ENCODE peak calls at places on chromosome 18, in eight cellular contexts. E is NCI-H1417, B is NCI-H1105 treated with DMSO at 0.1 percent for 48 hours, I is mesendoderm, J is EL, L is fibroblast of the conjunctiva, A is activated T-helper 1 cell treated with Interleukin-2 at 50 U/mL for 16 hours, K is left lobe of liver. T is an unnamed sample.

GRCh38 chr18:49168970-49169619 is 218.3 kb upstream of the SMAD7 start:
- DNase-seq in E (peak), B (no peak), I (no peak), J (no peak), L (no peak), A (no peak), K (no peak), T (no peak)

GRCh38 chr18:36095936-36096519 is 28.7 kb upstream of the RPRD1A start:
- DNase-seq in E (no peak), B (peak), I (peak), J (peak), L (peak), A (no peak), K (no peak), T (peak)

GRCh38 chr18:50518787-50519520 is 40.9 kb upstream of the MAPK4 start:
- DNase-seq in E (no peak), B (no peak), I (peak), J (no peak), L (no peak), A (no peak), K (no peak), T (no peak)

GRCh38 chr18:22432672-22433137 is 15.0 kb upstream of the CTAGE1 start:
- DNase-seq in E (no peak), B (no peak), I (peak), J (peak), L (peak), A (no peak), K (peak), T (peak)

GRCh38 chr18:74520096-74520833 is 14.0 kb upstream of the CNDP1 start:
- DNase-seq in E (no peak), B (no peak), I (no peak), J (no peak), L (no peak), A (no peak), K (peak), T (no peak)

GRCh38 chr18:46042571-46043123 is 29.4 kb downstream of the PSTPIP2 start:
- DNase-seq in E (no peak), B (no peak), I (peak), J (no peak), L (peak), A (no peak), K (no peak), T (peak)

GRCh38 chr18:77572537-77572936 is 322.9 kb downstream of the GALR1 start:
- DNase-seq in E (no peak), B (no peak), I (no peak), J (no peak), L (no peak), A (no peak), K (no peak), T (no peak)

GRCh38 chr18:77088977-77089795 is 43.4 kb downstream of the MBP start:
- DNase-seq in E (no peak), B (no peak), I (peak), J (no peak), L (no peak), A (no peak), K (no peak), T (no peak)

GRCh38 chr18:2848879-2849254 is 2.1 kb downstream of the EMILIN2 start:
- DNase-seq in E (no peak), B (no peak), I (no peak), J (no peak), L (no peak), A (no peak), K (peak), T (no peak)

T was measured in skeletal muscle cell.